ENCODE peak calls at places on chromosomes 2 and 18, in eight cellular contexts. I is left ventricle myocardium inferior, T is upper lobe of right lung, P is upper lobe of left lung, Z is MM.1S, B is Panc1, R is K562, A is uterus. J is an unnamed sample. For H3K9me3, the result is how much of the 10 kb centered on the place peaks cover.

GRCh38 chr2:72289283-72289682 is 141.6 kb upstream of the CYP26B1 start:
- DNase-seq in I (no peak), T (no peak), P (no peak), Z (no peak), B (no peak), R (no peak), A (no peak), J (no peak)

GRCh38 chr2:7931808-7932207 is 750.0 kb upstream of the ID2 start:
- DNase-seq in I (no peak), T (no peak), P (no peak), Z (no peak), B (no peak), R (no peak), A (no peak), J (no peak)

GRCh38 chr2:42523341-42523740 is 29.6 kb upstream of the KCNG3 start:
- DNase-seq in I (no peak), T (no peak), P (no peak), Z (no peak), B (no peak), R (no peak), A (no peak), J (no peak)

GRCh38 chr2:220682616-220683015 is 889.5 kb downstream of the EPHA4 start:
- DNase-seq in I (no peak), T (no peak), P (no peak), Z (no peak), B (no peak), R (no peak), A (no peak), J (no peak)

GRCh38 chr2:48601349-48601748 is 16.3 kb upstream of the GTF2A1L start:
- DNase-seq in I (no peak), T (no peak), P (no peak), Z (peak), B (no peak), R (peak), A (no peak), J (no peak)

GRCh38 chr18:13513015-13513414 is 213.3 kb downstream of the FAM210A start:
- DNase-seq in I (no peak), T (no peak), P (no peak), Z (no peak), B (no peak), R (no peak), A (no peak), J (no peak)

GRCh38 chr2:54604771-54605350 is 118.6 kb upstream of the EML6 start:
- DNase-seq in I (no peak), T (no peak), P (no peak), Z (no peak), B (no peak), R (no peak), A (no peak), J (no peak)

GRCh38 chr2:65576278-65576677 is 143.9 kb upstream of the SPRED2 start:
- DNase-seq in I (no peak), T (no peak), P (no peak), Z (no peak), B (no peak), R (no peak), A (no peak), J (no peak)

GRCh38 chr2:50513724-50514123 is 518.2 kb downstream of the NRXN1 start:
- DNase-seq in I (no peak), T (no peak), P (no peak), Z (peak), B (no peak), R (no peak), A (no peak), J (no peak)

GRCh38 chr2:203532957-203533695 is 2.0 kb downstream of the RAPH1 start:
- DNase-seq in I (no peak), T (no peak), P (no peak), Z (no peak), B (no peak), R (no peak), A (peak), J (no peak)

GRCh38 chr18:9494778-9495302 is 19.5 kb downstream of the RALBP1 start:
- DNase-seq in I (no peak), T (no peak), P (no peak), Z (peak), B (no peak), R (no peak), A (no peak), J (no peak)

GRCh38 chr2:173669271-173669853 is 295.8 kb downstream of the SP3 start:
- DNase-seq in I (no peak), T (no peak), P (no peak), Z (no peak), B (no peak), R (no peak), A (no peak), J (no peak)

GRCh38 chr2:125979886-125980285 is 676.1 kb upstream of the GYPC start:
- DNase-seq in I (no peak), T (no peak), P (no peak), Z (no peak), B (no peak), R (no peak), A (no peak), J (no peak)

GRCh38 chr2:86622878-86623548 is 652 bp downstream of the RNF103 start:
- DNase-seq in I (peak), T (peak), P (peak), Z (peak), B (no peak), R (peak), A (peak), J (peak)

GRCh38 chr18:49886891-49887764 is 73.8 kb upstream of the ACAA2 start:
- DNase-seq in I (no peak), T (peak), P (no peak), Z (no peak), B (no peak), R (no peak), A (no peak), J (no peak)

DNA sequence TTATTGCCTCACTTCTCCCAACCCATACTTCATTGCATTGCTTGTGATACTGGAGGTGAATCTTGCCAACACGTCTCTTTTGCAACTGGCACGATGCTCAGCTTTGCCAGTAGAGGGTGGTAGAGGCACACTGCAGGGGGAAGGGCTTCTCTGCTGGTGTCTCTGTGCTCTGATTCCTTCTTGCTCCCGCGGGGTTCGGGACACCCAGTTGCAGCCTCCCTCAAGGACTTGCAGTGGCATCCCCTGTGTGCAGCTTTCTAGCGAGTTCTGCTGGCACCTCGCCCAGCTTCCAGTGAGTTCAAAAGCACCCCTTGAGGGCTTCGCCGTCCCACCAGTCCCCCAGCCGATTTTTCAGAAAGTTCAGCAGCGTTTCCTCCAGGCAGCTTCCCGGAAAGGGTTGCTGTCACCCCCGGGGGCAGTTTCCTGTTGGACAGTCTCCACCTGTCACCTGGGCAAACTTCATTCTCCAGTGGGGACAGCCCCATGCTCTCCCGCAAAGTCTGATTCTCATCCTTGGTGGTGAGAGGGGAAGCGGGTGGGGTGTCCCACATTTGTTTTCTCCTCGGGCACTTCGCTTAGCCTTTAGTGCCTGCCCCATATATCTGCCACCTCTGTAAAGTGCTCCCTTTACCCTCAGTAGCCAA is 35.4 kb upstream of the EN1 start:
- DNase-seq in I (peak), T (peak), P (peak), Z (peak), B (peak), R (peak), A (peak), J (peak)
- H3K4me3 ChIP-seq in I (peak), T (peak), P (no peak), Z (peak), B (peak), R (no peak), A (no peak), J (no peak)

GRCh38 chr18:60775978-60776377 is 403.4 kb upstream of the MC4R start:
- DNase-seq in I (no peak), T (no peak), P (no peak), Z (no peak), B (no peak), R (no peak), A (no peak), J (no peak)
- H3K9me3 ChIP-seq in I (under half), T (under half), P (under half), Z (under half), B (under half), R (under half), A (under half), J (under half)

DNA sequence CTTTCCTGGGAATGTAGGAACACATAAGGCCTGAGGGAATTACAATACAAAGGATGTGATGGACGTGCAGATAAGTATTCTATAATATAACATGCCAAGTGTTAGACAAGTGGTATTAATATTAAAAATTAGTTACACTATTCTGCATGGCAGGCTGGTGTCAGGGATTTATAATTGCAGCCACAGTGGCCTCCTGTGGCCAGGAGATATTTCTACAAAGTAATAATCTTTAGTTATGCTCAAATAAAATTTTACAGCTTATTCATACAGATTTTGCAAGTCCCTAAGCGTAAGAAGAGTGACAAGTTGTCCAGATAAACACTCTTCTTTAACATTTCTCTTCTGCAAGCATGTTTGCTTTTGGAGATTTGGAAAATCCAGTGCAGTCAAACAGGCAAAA is 90.4 kb upstream of the CBLN2 start:
- DNase-seq in I (no peak), T (no peak), P (no peak), Z (no peak), B (no peak), R (no peak), A (no peak), J (no peak)
- TF ChIP-seq CTCF in I (no peak), T (no peak), P (no peak), Z (no peak), B (no peak), R (no peak), A (no peak), J (no peak)

GRCh38 chr2:214103199-214104001 is 307.5 kb upstream of the VWC2L start:
- DNase-seq in I (no peak), T (no peak), P (no peak), Z (peak), B (no peak), R (no peak), A (no peak), J (no peak)
- H3K4me3 ChIP-seq in I (no peak), T (no peak), P (no peak), Z (peak), B (no peak), R (no peak), A (no peak), J (no peak)